ENCODE peak calls at places on chromosomes 5 and 9, in five cellular contexts. G, N, S, M and E are unnamed samples.

GRCh38 chr5:41908374-41909079 is 4.4 kb downstream of the RIMOC1 start:
- DNase-seq in G (no peak), N (no peak), S (no peak), M (no peak), E (no peak)

GRCh38 chr5:116389601-116390000 is 185.0 kb downstream of the SEMA6A start:
- DNase-seq in G (no peak), N (no peak), S (no peak), M (no peak), E (no peak)

GRCh38 chr9:109354190-109354589 is 33.3 kb upstream of the EPB41L4B start:
- DNase-seq in G (no peak), N (no peak), S (no peak), M (no peak), E (no peak)

GRCh38 chr5:54702470-54702869 is 184.9 kb downstream of the SNX18 start:
- DNase-seq in G (no peak), N (no peak), S (no peak), M (no peak), E (no peak)

GRCh38 chr5:451587-452458 is 8.8 kb downstream of the EXOC3 start:
- DNase-seq in G (no peak), N (no peak), S (no peak), M (no peak), E (no peak)

GRCh38 chr9:75200892-75201470 is 112.7 kb downstream of the OSTF1 start:
- DNase-seq in G (peak), N (peak), S (peak), M (peak), E (no peak)

GRCh38 chr9:5910413-5911057 is 19.8 kb downstream of the MLANA start:
- DNase-seq in G (no peak), N (no peak), S (no peak), M (no peak), E (no peak)

GRCh38 chr5:179964015-179964414 is 56.3 kb upstream of the TBC1D9B start:
- DNase-seq in G (no peak), N (no peak), S (no peak), M (no peak), E (no peak)

GRCh38 chr5:109136906-109137305 is 272.9 kb downstream of the PJA2 start:
- DNase-seq in G (no peak), N (no peak), S (no peak), M (no peak), E (no peak)

GRCh38 chr5:134555889-134556311 is 30.4 kb downstream of the JADE2 start:
- DNase-seq in G (peak), N (peak), S (no peak), M (peak), E (no peak)

GRCh38 chr9:36924071-36924470 is 110.0 kb downstream of the PAX5 start:
- DNase-seq in G (no peak), N (peak), S (peak), M (peak), E (peak)

GRCh38 chr5:120655828-120656435 is 191.8 kb downstream of the PRR16 start:
- DNase-seq in G (no peak), N (peak), S (peak), M (peak), E (no peak)

GRCh38 chr9:95733687-95734659 is 141.5 kb upstream of the ERCC6L2 start:
- DNase-seq in G (peak), N (no peak), S (no peak), M (no peak), E (no peak)

GRCh38 chr5:33180900-33181299 is 259.9 kb upstream of the TARS1 start:
- DNase-seq in G (no peak), N (no peak), S (no peak), M (peak), E (no peak)

GRCh38 chr5:181241393-181241975 is 2.2 kb downstream of the RACK1 start:
- DNase-seq in G (peak), N (peak), S (peak), M (no peak), E (no peak)

GRCh38 chr9:136021891-136022681 is 60.9 kb upstream of the UBAC1 start:
- DNase-seq in G (no peak), N (no peak), S (no peak), M (no peak), E (no peak)

GRCh38 chr5:122111513-122111912 is 17.8 kb upstream of the ZNF474 start:
- DNase-seq in G (no peak), N (no peak), S (peak), M (no peak), E (no peak)

GRCh38 chr5:122110990-122111389 is 18.4 kb upstream of the ZNF474 start:
- DNase-seq in G (no peak), N (no peak), S (no peak), M (no peak), E (no peak)

GRCh38 chr5:122112733-122113558 is 16.4 kb upstream of the ZNF474 start:
- DNase-seq in G (no peak), N (no peak), S (peak), M (no peak), E (no peak)

GRCh38 chr5:122112063-122112462 is 17.3 kb upstream of the ZNF474 start:
- DNase-seq in G (no peak), N (no peak), S (peak), M (no peak), E (no peak)
- TF ChIP-seq ZBTB33 in G (no peak), N (no peak), S (no peak), M (no peak), E (no peak)

GRCh38 chr5:61026004-61026403 is 81.0 kb downstream of the NDUFAF2 start:
- DNase-seq in G (peak), N (no peak), S (no peak), M (no peak), E (no peak)

GRCh38 chr5:61029456-61030162 is 84.6 kb downstream of the NDUFAF2 start:
- DNase-seq in G (no peak), N (no peak), S (no peak), M (no peak), E (no peak)

GRCh38 chr5:61028382-61028781 is 83.4 kb downstream of the NDUFAF2 start:
- DNase-seq in G (no peak), N (no peak), S (no peak), M (no peak), E (no peak)

DNA sequence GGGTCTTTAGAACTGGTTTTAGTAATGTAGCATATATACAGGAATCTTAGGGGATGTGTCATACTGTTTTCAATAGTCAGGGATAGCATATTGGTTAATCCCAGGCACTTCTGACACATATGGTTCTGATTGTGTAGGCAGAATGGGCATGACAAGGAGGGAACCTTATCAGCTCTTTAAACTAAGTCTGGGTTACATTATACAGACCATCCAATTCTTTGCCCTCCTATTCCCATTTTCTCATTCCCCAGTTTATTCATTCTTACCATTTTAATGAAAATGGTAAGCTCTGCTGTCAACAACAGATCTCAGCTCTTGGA is 85.1 kb downstream of the NDUFAF2 start:
- DNase-seq in G (peak), N (no peak), S (no peak), M (no peak), E (no peak)
- TF ChIP-seq YY1 in G (no peak), N (no peak), S (no peak), M (no peak), E (no peak)

GRCh38 chr5:74725331-74725730 is 40.3 kb downstream of the HEXB start:
- DNase-seq in G (no peak), N (no peak), S (no peak), M (no peak), E (no peak)
- TF ChIP-seq ZBTB33 in G (no peak), N (no peak), S (no peak), M (no peak), E (no peak)

GRCh38 chr9:79568337-79569084 is 3.3 kb upstream of the TLE4 start:
- DNase-seq in G (no peak), N (no peak), S (no peak), M (no peak), E (no peak)

GRCh38 chr9:79570449-79571308 is 1.1 kb upstream of the TLE4 start:
- DNase-seq in G (peak), N (no peak), S (peak), M (no peak), E (no peak)

GRCh38 chr9:79569814-79570448 is 1.8 kb upstream of the TLE4 start:
- DNase-seq in G (no peak), N (no peak), S (no peak), M (no peak), E (no peak)

GRCh38 chr9:79565245-79565644 is 6.5 kb upstream of the TLE4 start:
- DNase-seq in G (no peak), N (no peak), S (no peak), M (no peak), E (peak)

DNA sequence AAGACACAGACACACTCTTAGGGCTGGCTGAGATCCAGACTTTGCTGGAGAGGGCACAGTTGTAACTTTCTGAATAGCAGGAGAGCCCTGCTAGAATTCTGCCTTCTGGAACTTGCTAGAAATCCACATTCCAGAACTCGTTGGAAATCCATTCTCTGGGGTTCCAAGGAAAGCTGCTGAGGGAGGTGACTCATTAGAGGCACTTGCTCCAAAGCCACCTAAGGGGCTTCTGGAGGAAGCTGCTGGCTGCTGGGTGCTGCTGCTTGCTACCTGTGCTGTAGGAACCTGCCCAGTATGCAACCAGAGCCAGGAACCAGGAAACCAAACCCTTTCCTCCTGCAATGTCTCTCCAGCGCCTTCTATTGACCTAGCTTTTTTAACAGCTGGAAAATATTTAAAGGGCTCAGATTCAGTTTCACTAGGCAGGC is 4.1 kb upstream of the TLE4 start:
- DNase-seq in G (no peak), N (no peak), S (no peak), M (no peak), E (no peak)
- TF ChIP-seq YY1 in G (no peak), N (no peak), S (no peak), M (no peak), E (no peak)